ENCODE peak calls at places on chromosome 5, in eight cellular contexts. One of them, this sample, is unnamed.

GRCh38 chr5:173629628-173630027 is 13.2 kb upstream of the BOD1 start:
- DNase-seq in fibroblast of mammary gland: no peak
- DNase-seq in adrenal gland: peak
- DNase-seq in Peyer's patch: no peak
- DNase-seq in pancreas: no peak
- DNase-seq in foreskin fibroblast: no peak
- DNase-seq in astrocyte: no peak
- DNase-seq in breast epithelium: no peak
- DNase-seq in this sample: no peak

GRCh38 chr5:162107591-162107990 is 40.0 kb downstream of the GABRG2 start:
- DNase-seq in fibroblast of mammary gland: no peak
- DNase-seq in adrenal gland: no peak
- DNase-seq in Peyer's patch: no peak
- DNase-seq in pancreas: no peak
- DNase-seq in foreskin fibroblast: no peak
- DNase-seq in astrocyte: no peak
- DNase-seq in breast epithelium: no peak
- DNase-seq in this sample: no peak

GRCh38 chr5:56305001-56305400 is 71.9 kb upstream of the ANKRD55 start:
- DNase-seq in fibroblast of mammary gland: peak
- DNase-seq in adrenal gland: no peak
- DNase-seq in Peyer's patch: no peak
- DNase-seq in pancreas: no peak
- DNase-seq in foreskin fibroblast: no peak
- DNase-seq in astrocyte: no peak
- DNase-seq in breast epithelium: no peak
- DNase-seq in this sample: peak

GRCh38 chr5:16618138-16618897 is 1.5 kb upstream of the RETREG1 start:
- DNase-seq in fibroblast of mammary gland: no peak
- DNase-seq in adrenal gland: no peak
- DNase-seq in Peyer's patch: no peak
- DNase-seq in pancreas: no peak
- DNase-seq in foreskin fibroblast: no peak
- DNase-seq in astrocyte: no peak
- DNase-seq in breast epithelium: no peak
- DNase-seq in this sample: no peak

GRCh38 chr5:112270299-112271293 is 148.5 kb downstream of the EPB41L4A start:
- DNase-seq in fibroblast of mammary gland: peak
- DNase-seq in adrenal gland: no peak
- DNase-seq in Peyer's patch: no peak
- DNase-seq in pancreas: no peak
- DNase-seq in foreskin fibroblast: no peak
- DNase-seq in astrocyte: no peak
- DNase-seq in breast epithelium: no peak
- DNase-seq in this sample: no peak

GRCh38 chr5:57175586-57175985 is 1.7 kb downstream of the GPBP1 start:
- DNase-seq in fibroblast of mammary gland: no peak
- DNase-seq in adrenal gland: peak
- DNase-seq in Peyer's patch: no peak
- DNase-seq in pancreas: no peak
- DNase-seq in foreskin fibroblast: no peak
- DNase-seq in astrocyte: no peak
- DNase-seq in breast epithelium: no peak
- DNase-seq in this sample: no peak

GRCh38 chr5:111126896-111127295 is 34.7 kb downstream of the WDR36 start:
- DNase-seq in fibroblast of mammary gland: no peak
- DNase-seq in adrenal gland: no peak
- DNase-seq in Peyer's patch: no peak
- DNase-seq in pancreas: no peak
- DNase-seq in foreskin fibroblast: no peak
- DNase-seq in astrocyte: no peak
- DNase-seq in breast epithelium: no peak
- DNase-seq in this sample: no peak

GRCh38 chr5:141858084-141858765 is 20.0 kb downstream of the PCDH1 start:
- DNase-seq in fibroblast of mammary gland: no peak
- DNase-seq in adrenal gland: no peak
- DNase-seq in Peyer's patch: no peak
- DNase-seq in pancreas: no peak
- DNase-seq in foreskin fibroblast: no peak
- DNase-seq in astrocyte: no peak
- DNase-seq in breast epithelium: no peak
- DNase-seq in this sample: no peak

GRCh38 chr5:67887648-67888047 is 327.9 kb upstream of the PIK3R1 start:
- DNase-seq in fibroblast of mammary gland: no peak
- DNase-seq in adrenal gland: no peak
- DNase-seq in Peyer's patch: no peak
- DNase-seq in pancreas: no peak
- DNase-seq in foreskin fibroblast: no peak
- DNase-seq in astrocyte: no peak
- DNase-seq in breast epithelium: no peak
- DNase-seq in this sample: no peak

GRCh38 chr5:102975040-102975439 is 144.9 kb downstream of the GIN1 start:
- DNase-seq in fibroblast of mammary gland: peak
- DNase-seq in adrenal gland: no peak
- DNase-seq in Peyer's patch: no peak
- DNase-seq in pancreas: no peak
- DNase-seq in foreskin fibroblast: peak
- DNase-seq in astrocyte: peak
- DNase-seq in breast epithelium: no peak
- DNase-seq in this sample: no peak

GRCh38 chr5:132489051-132489770 is 1.4 kb downstream of the IRF1 start:
- DNase-seq in fibroblast of mammary gland: no peak
- DNase-seq in adrenal gland: no peak
- DNase-seq in Peyer's patch: peak
- DNase-seq in pancreas: peak
- DNase-seq in foreskin fibroblast: no peak
- DNase-seq in astrocyte: no peak
- DNase-seq in breast epithelium: peak
- DNase-seq in this sample: no peak

GRCh38 chr5:5523066-5523505 is 100.6 kb downstream of the ICE1 start:
- DNase-seq in fibroblast of mammary gland: no peak
- DNase-seq in adrenal gland: no peak
- DNase-seq in Peyer's patch: no peak
- DNase-seq in pancreas: no peak
- DNase-seq in foreskin fibroblast: no peak
- DNase-seq in astrocyte: no peak
- DNase-seq in breast epithelium: no peak
- DNase-seq in this sample: peak

GRCh38 chr5:118863345-118863744 is 125.0 kb downstream of the DTWD2 start:
- DNase-seq in fibroblast of mammary gland: peak
- DNase-seq in adrenal gland: no peak
- DNase-seq in Peyer's patch: no peak
- DNase-seq in pancreas: no peak
- DNase-seq in foreskin fibroblast: peak
- DNase-seq in astrocyte: peak
- DNase-seq in breast epithelium: no peak
- DNase-seq in this sample: no peak

GRCh38 chr5:96626956-96627355 is 35.2 kb upstream of the CAST start:
- DNase-seq in fibroblast of mammary gland: peak
- DNase-seq in adrenal gland: no peak
- DNase-seq in Peyer's patch: no peak
- DNase-seq in pancreas: no peak
- DNase-seq in foreskin fibroblast: peak
- DNase-seq in astrocyte: peak
- DNase-seq in breast epithelium: no peak
- DNase-seq in this sample: no peak

GRCh38 chr5:76041863-76042262 is 41.3 kb upstream of the SV2C start:
- DNase-seq in fibroblast of mammary gland: no peak
- DNase-seq in adrenal gland: no peak
- DNase-seq in Peyer's patch: no peak
- DNase-seq in pancreas: no peak
- DNase-seq in foreskin fibroblast: no peak
- DNase-seq in astrocyte: no peak
- DNase-seq in breast epithelium: no peak
- DNase-seq in this sample: no peak

GRCh38 chr5:82259172-82259800 is 18.9 kb downstream of the RPS23 start:
- DNase-seq in fibroblast of mammary gland: peak
- DNase-seq in adrenal gland: no peak
- DNase-seq in Peyer's patch: no peak
- DNase-seq in pancreas: no peak
- DNase-seq in foreskin fibroblast: peak
- DNase-seq in astrocyte: peak
- DNase-seq in breast epithelium: no peak
- DNase-seq in this sample: no peak

GRCh38 chr5:96427823-96428222 is 5.2 kb downstream of the PCSK1 start:
- DNase-seq in fibroblast of mammary gland: peak
- DNase-seq in adrenal gland: no peak
- DNase-seq in Peyer's patch: no peak
- DNase-seq in pancreas: no peak
- DNase-seq in foreskin fibroblast: no peak
- DNase-seq in astrocyte: peak
- DNase-seq in breast epithelium: no peak
- DNase-seq in this sample: peak

GRCh38 chr5:155727512-155728145 is 599.3 kb upstream of the SGCD start:
- DNase-seq in fibroblast of mammary gland: no peak
- DNase-seq in adrenal gland: no peak
- DNase-seq in Peyer's patch: no peak
- DNase-seq in pancreas: no peak
- DNase-seq in foreskin fibroblast: no peak
- DNase-seq in astrocyte: no peak
- DNase-seq in breast epithelium: no peak
- DNase-seq in this sample: no peak

GRCh38 chr5:67160985-67161384 is 35.6 kb downstream of the CD180 start:
- DNase-seq in fibroblast of mammary gland: peak
- DNase-seq in adrenal gland: peak
- DNase-seq in Peyer's patch: no peak
- DNase-seq in pancreas: no peak
- DNase-seq in foreskin fibroblast: no peak
- DNase-seq in astrocyte: peak
- DNase-seq in breast epithelium: peak
- DNase-seq in this sample: no peak

GRCh38 chr5:82386576-82386975 is 108.4 kb upstream of the RPS23 start:
- DNase-seq in fibroblast of mammary gland: no peak
- DNase-seq in adrenal gland: no peak
- DNase-seq in Peyer's patch: no peak
- DNase-seq in pancreas: no peak
- DNase-seq in foreskin fibroblast: no peak
- DNase-seq in astrocyte: peak
- DNase-seq in breast epithelium: no peak
- DNase-seq in this sample: no peak

GRCh38 chr5:20972419-20972925 is 984.5 kb upstream of the CDH18 start:
- DNase-seq in fibroblast of mammary gland: peak
- DNase-seq in adrenal gland: no peak
- DNase-seq in Peyer's patch: no peak
- DNase-seq in pancreas: peak
- DNase-seq in foreskin fibroblast: no peak
- DNase-seq in astrocyte: peak
- DNase-seq in breast epithelium: no peak
- DNase-seq in this sample: no peak

GRCh38 chr5:103487253-103487652 is 75.3 kb downstream of the NUDT12 start:
- DNase-seq in fibroblast of mammary gland: no peak
- DNase-seq in adrenal gland: no peak
- DNase-seq in Peyer's patch: no peak
- DNase-seq in pancreas: no peak
- DNase-seq in foreskin fibroblast: peak
- DNase-seq in astrocyte: peak
- DNase-seq in breast epithelium: no peak
- DNase-seq in this sample: no peak

GRCh38 chr5:102596113-102596512 is 97.3 kb upstream of the SLCO6A1 start:
- DNase-seq in fibroblast of mammary gland: no peak
- DNase-seq in adrenal gland: no peak
- DNase-seq in Peyer's patch: no peak
- DNase-seq in pancreas: no peak
- DNase-seq in foreskin fibroblast: no peak
- DNase-seq in astrocyte: no peak
- DNase-seq in breast epithelium: no peak
- DNase-seq in this sample: no peak

GRCh38 chr5:114018178-114018577 is 343.7 kb upstream of the KCNN2 start:
- DNase-seq in fibroblast of mammary gland: no peak
- DNase-seq in adrenal gland: no peak
- DNase-seq in Peyer's patch: no peak
- DNase-seq in pancreas: no peak
- DNase-seq in foreskin fibroblast: no peak
- DNase-seq in astrocyte: no peak
- DNase-seq in breast epithelium: no peak
- DNase-seq in this sample: no peak
- TF ChIP-seq CTCF in fibroblast of mammary gland: no peak
- TF ChIP-seq CTCF in adrenal gland: peak
- TF ChIP-seq CTCF in Peyer's patch: no peak
- TF ChIP-seq CTCF in pancreas: no peak
- TF ChIP-seq CTCF in foreskin fibroblast: no peak
- TF ChIP-seq CTCF in astrocyte: no peak
- TF ChIP-seq CTCF in breast epithelium: no peak
- TF ChIP-seq CTCF in this sample: peak

DNA sequence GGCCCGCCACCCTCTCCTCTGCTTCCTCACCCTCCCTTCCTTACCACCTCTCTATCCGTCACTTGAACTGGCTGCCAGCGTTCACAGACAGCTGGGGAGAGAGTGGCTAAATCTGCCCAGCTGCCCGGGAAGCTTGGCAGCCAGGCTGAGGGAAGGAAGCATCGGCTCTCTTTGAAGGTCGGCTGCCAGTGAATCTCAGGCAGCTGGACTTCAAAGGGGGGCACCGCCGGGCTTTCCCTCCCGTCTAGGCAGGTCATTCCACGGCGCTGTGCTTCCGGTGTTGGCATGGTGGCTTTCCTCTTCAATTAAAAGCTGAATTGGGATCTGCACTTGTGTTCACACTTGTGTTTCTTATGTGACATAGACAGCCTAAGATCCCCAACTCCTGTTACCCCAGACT is 174.0 kb downstream of the GDNF start:
- DNase-seq in fibroblast of mammary gland: no peak
- DNase-seq in adrenal gland: peak
- DNase-seq in Peyer's patch: peak
- DNase-seq in pancreas: peak
- DNase-seq in foreskin fibroblast: no peak
- DNase-seq in astrocyte: peak
- DNase-seq in breast epithelium: no peak
- DNase-seq in this sample: no peak
- H3K4me3 ChIP-seq in fibroblast of mammary gland: no peak
- H3K4me3 ChIP-seq in adrenal gland: no peak
- H3K4me3 ChIP-seq in Peyer's patch: no peak
- H3K4me3 ChIP-seq in pancreas: no peak
- H3K4me3 ChIP-seq in foreskin fibroblast: no peak
- H3K4me3 ChIP-seq in astrocyte: no peak
- H3K4me3 ChIP-seq in breast epithelium: peak
- H3K4me3 ChIP-seq in this sample: no peak

GRCh38 chr5:19208397-19208796 is 779.6 kb downstream of the CDH18 start:
- DNase-seq in fibroblast of mammary gland: no peak
- DNase-seq in adrenal gland: no peak
- DNase-seq in Peyer's patch: no peak
- DNase-seq in pancreas: no peak
- DNase-seq in foreskin fibroblast: no peak
- DNase-seq in astrocyte: no peak
- DNase-seq in breast epithelium: no peak
- DNase-seq in this sample: no peak
- TF ChIP-seq CTCF in fibroblast of mammary gland: no peak
- TF ChIP-seq CTCF in adrenal gland: no peak
- TF ChIP-seq CTCF in Peyer's patch: no peak
- TF ChIP-seq CTCF in pancreas: no peak
- TF ChIP-seq CTCF in foreskin fibroblast: no peak
- TF ChIP-seq CTCF in astrocyte: no peak
- TF ChIP-seq CTCF in breast epithelium: no peak
- TF ChIP-seq CTCF in this sample: no peak

GRCh38 chr5:153919161-153919560 is 119.5 kb downstream of the FAM114A2 start:
- DNase-seq in fibroblast of mammary gland: no peak
- DNase-seq in adrenal gland: no peak
- DNase-seq in Peyer's patch: no peak
- DNase-seq in pancreas: no peak
- DNase-seq in foreskin fibroblast: no peak
- DNase-seq in astrocyte: no peak
- DNase-seq in breast epithelium: no peak
- DNase-seq in this sample: no peak
- H3K4me3 ChIP-seq in fibroblast of mammary gland: no peak
- H3K4me3 ChIP-seq in adrenal gland: no peak
- H3K4me3 ChIP-seq in Peyer's patch: no peak
- H3K4me3 ChIP-seq in pancreas: no peak
- H3K4me3 ChIP-seq in foreskin fibroblast: no peak
- H3K4me3 ChIP-seq in astrocyte: no peak
- H3K4me3 ChIP-seq in breast epithelium: no peak
- H3K4me3 ChIP-seq in this sample: no peak